ENCODE peak calls at places on chromosomes 3 and 15, in four cellular contexts. B is mesendoderm, E is colonic mucosa, S is mesenchymal stem cell. A is an unnamed sample. For H3K27me3, the result is how much of the 10 kb centered on the place peaks cover.

GRCh38 chr3:167967257-167968010 is 128.3 kb downstream of the GOLIM4 start:
- DNase-seq in B (no peak), E (no peak), S (no peak), A (no peak)

GRCh38 chr3:129415830-129416229 is 12.6 kb downstream of the EFCAB12 start:
- DNase-seq in B (no peak), E (no peak), S (no peak), A (no peak)

GRCh38 chr3:32009101-32009500 is 27.6 kb downstream of the ZNF860 start:
- DNase-seq in B (no peak), E (no peak), S (no peak), A (peak)

GRCh38 chr3:108590443-108590842 is 921 bp downstream of the DZIP3 start:
- DNase-seq in B (peak), E (no peak), S (peak), A (no peak)

GRCh38 chr15:64991536-64992135 is 1.9 kb upstream of the SPG21 start:
- DNase-seq in B (no peak), E (no peak), S (peak), A (no peak)

GRCh38 chr3:377158-377561 is 180.6 kb downstream of the CHL1 start:
- DNase-seq in B (peak), E (no peak), S (peak), A (peak)

GRCh38 chr3:58141766-58142345 is 68.9 kb downstream of the DNASE1L3 start:
- DNase-seq in B (no peak), E (no peak), S (no peak), A (no peak)

GRCh38 chr3:137642831-137643230 is 121.3 kb upstream of the SOX14 start:
- DNase-seq in B (peak), E (no peak), S (no peak), A (no peak)

GRCh38 chr3:113968986-113969385 is 21.2 kb downstream of the ZDHHC23 start:
- DNase-seq in B (no peak), E (no peak), S (no peak), A (peak)

DNA sequence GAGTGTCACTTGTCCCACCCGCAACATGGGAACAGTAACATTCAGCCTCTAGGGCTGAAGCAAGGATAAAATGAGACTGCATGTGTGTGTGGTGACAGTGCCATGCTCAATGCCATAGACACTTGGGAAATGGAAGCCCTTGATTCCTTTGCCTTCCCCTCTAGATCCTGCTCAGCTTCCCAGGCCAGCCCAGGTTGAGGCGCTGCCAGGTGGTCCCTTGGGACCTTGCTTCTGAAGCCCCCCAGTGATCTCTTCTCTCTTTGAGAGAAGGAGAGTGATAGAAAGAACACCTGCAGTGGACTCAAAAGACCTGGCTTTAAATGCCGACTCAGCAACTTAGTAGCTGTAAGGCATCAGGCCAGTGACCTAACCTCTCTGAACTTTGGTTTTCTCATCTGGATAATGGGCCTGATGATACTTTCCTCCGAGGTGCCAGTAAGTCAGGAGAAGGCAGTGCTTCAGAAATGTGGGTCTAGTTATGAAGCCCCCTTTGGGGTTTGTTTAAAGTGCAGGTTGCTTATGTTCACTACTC is 144.5 kb downstream of the RPLP1 start:
- DNase-seq in B (no peak), E (no peak), S (no peak), A (no peak)
- H3K27me3 ChIP-seq in B (under half), E (under half), S (half or more), A (under half)

DNA sequence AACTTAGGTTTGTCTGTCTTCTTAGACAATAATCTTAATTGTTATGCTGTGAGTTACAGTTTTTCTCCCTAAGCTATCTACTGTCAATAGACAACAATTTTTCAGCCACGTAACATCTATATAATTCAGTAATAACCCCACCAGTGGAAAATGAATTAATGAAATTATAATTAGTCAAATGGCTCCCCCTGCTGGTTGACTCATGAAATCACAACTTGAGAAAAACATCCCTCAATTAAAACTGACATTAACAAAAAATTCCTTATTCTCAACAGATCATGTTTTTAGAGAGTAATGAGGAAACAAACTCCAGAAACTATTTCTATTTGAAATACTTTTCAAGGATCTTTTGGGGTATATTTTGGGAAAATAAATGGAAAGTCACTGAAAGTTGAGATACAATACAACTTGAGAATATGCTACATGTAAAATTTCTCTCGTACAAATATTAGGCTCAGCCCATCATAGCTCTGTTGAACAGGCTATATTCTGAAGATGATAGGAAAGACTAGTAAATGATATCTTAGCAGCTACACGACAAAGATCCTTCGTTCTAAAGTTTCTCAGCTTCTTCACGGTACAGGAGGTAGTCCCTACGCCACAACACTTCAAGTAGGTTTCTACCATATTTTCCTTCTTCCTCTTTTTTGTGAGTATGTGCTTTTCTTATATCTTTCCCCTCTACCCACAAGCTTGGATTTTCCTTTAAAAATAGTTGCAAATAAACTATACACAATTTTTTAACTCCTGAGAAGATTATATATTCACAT is 20.7 kb downstream of the PPP1R2 start:
- DNase-seq in B (no peak), E (peak), S (peak), A (no peak)
- H3K9ac ChIP-seq in B (no peak), E (no peak), S (peak), A (no peak)

GRCh38 chr15:85872125-85872524 is 77.4 kb upstream of the KLHL25 start:
- DNase-seq in B (peak), E (no peak), S (no peak), A (peak)

GRCh38 chr15:85878866-85879265 is 84.1 kb upstream of the KLHL25 start:
- DNase-seq in B (no peak), E (no peak), S (no peak), A (no peak)

GRCh38 chr15:85879334-85880163 is 84.8 kb upstream of the KLHL25 start:
- DNase-seq in B (peak), E (no peak), S (no peak), A (no peak)

GRCh38 chr15:85874236-85874635 is 79.5 kb upstream of the KLHL25 start:
- DNase-seq in B (no peak), E (no peak), S (no peak), A (no peak)

DNA sequence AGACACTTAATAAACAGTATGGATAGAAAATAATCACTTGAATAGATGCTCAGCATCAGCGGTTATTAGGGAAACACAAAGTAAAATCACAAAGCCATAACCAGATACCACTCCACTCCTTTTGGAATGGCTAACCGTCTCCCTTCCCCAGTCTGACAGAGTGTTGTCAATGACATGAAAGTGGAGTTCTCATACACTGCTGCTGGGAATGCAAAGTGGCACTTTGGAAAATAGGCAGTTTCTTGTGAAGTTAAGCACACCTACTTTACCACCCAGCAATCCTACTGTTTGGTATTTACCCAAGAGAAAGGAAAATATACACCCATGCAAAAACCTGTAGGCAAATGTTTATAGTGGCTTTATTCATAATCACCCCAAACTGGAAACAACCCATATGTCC is 81.0 kb upstream of the KLHL25 start:
- DNase-seq in B (no peak), E (no peak), S (no peak), A (no peak)
- H3K27me3 ChIP-seq in B (under half), E (under half), S (under half), A (under half)

GRCh38 chr15:59366368-59367021 is 6.2 kb downstream of the MYO1E start:
- DNase-seq in B (no peak), E (no peak), S (no peak), A (no peak)
- H3K9ac ChIP-seq in B (no peak), E (no peak), S (peak), A (no peak)

GRCh38 chr15:52799145-52799811 is 9.1 kb upstream of the ONECUT1 start:
- DNase-seq in B (no peak), E (no peak), S (no peak), A (no peak)

GRCh38 chr15:52796228-52796521 is 6.0 kb upstream of the ONECUT1 start:
- DNase-seq in B (no peak), E (no peak), S (no peak), A (no peak)

GRCh38 chr15:52796742-52797515 is 6.8 kb upstream of the ONECUT1 start:
- DNase-seq in B (no peak), E (no peak), S (no peak), A (no peak)

GRCh38 chr15:52797625-52798501 is 7.7 kb upstream of the ONECUT1 start:
- DNase-seq in B (peak), E (no peak), S (no peak), A (no peak)

DNA sequence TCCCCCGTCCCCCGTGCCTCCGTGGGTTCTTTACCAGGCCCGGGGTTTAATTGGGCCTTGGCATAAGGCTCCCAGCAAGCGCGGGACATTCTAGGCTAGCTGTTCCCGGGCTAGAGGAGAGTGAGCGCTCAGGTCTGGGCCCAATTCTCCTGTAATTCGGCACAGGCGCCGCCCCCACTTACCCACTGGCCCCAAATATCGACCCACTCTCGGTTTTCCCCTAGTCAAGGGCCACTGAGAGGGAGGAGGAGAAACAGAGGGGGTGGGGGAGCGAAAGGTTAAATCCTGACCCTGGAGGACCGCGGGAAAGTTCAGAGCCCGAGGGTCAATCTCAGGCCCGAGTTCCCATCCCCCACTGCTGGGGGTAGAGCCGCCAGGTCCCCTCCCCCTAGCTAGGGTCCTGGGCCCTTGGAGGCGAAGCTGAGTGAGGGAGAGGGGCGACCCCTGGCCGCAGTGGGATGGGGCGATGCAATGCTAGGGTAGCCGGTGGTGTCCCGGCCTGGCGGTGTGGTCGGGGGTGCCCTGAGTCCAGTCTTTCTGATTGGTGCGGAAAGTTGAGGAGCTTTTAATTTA is 8.5 kb upstream of the ONECUT1 start:
- DNase-seq in B (peak), E (no peak), S (no peak), A (no peak)
- H3K27me3 ChIP-seq in B (half or more), E (half or more), S (half or more), A (half or more)

DNA sequence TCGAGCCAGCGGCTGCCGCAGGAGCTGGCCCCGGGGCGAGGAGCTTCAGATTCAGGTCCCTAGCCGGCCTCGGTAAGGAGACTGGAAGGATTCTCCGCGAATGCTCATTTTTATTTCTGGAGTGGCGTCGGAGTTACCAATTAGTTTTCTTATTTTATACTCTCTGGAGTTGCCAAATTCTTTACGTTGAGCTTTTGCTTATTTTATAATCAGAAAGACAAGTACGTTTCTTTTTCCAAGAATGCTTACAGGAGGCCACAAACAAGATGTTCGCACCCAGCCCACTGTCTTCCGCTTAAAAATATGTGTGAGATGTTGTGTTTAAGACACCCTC is 453 bp upstream of the GPR156 start:
- DNase-seq in B (no peak), E (no peak), S (no peak), A (no peak)
- H3K9ac ChIP-seq in B (peak), E (no peak), S (peak), A (peak)

GRCh38 chr15:92393287-92393993 is at the start of gene ST8SIA2:
- DNase-seq in B (peak), E (peak), S (no peak), A (peak)
- H3K27me3 ChIP-seq in B (under half), E (half or more), S (half or more), A (under half)

DNA sequence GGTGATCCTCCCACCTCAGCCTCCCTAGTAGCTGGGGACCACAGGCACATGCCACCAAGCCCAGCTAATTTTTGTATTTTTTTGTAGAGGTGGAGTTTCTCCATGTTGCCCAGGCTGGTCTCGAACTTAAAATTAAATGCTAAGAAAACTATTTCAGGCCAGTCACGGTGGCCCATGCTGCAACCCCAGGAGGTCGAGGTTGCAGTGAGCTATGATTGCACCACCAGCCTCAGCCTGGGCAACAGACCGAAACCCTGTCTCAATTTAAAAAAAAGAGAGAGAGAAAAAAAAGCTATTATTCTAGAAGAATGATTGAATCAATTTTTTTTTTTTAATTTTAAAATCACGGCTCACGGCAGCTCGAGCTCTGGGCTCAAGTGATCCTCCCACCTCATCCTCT is 4.7 kb downstream of the SLC51A start:
- DNase-seq in B (no peak), E (no peak), S (no peak), A (no peak)
- H3K9ac ChIP-seq in B (no peak), E (no peak), S (no peak), A (no peak)

A was measured in astrocyte.